ENCODE peak calls at places on chromosomes 11 and 22, in six cellular contexts. I is naive thymus-derived CD8-positive, alpha-beta T cell; D is H7; Z is HCT116; O is mesothelial cell of epicardium; U is NCI-H2107. K is an unnamed sample.

GRCh38 chr11:70432580-70432979 is 34.3 kb downstream of the CTTN start:
- DNase-seq in Z (no peak), O (no peak), U (no peak), D (peak; percentile 72), I (no peak), K (no peak)

GRCh38 chr11:2796091-2796490 is 89.5 kb downstream of the CDKN1C start:
- DNase-seq in U (no peak), I (no peak), Z (no peak), D (no peak), O (peak; percentile 13), K (no peak)

GRCh38 chr11:57913713-57914704 is 109.7 kb upstream of the OR9Q1 start:
- DNase-seq in D (no peak), U (no peak), Z (no peak), O (no peak), I (no peak), K (no peak)

GRCh38 chr11:124920870-124921609 is 2.0 kb downstream of the HEPN1 start:
- DNase-seq in U (no peak), Z (no peak), D (peak; percentile 90), I (peak; percentile 77), O (peak; percentile 63), K (peak; percentile 28)

GRCh38 chr22:29570912-29571549 is 9.9 kb downstream of the NIPSNAP1 start:
- DNase-seq in Z (no peak), I (no peak), U (no peak), O (no peak), D (no peak), K (no peak)

GRCh38 chr11:46557684-46558151 is 36.1 kb downstream of the AMBRA1 start:
- DNase-seq in U (no peak), O (no peak), D (no peak), Z (peak; percentile 29), I (no peak), K (no peak)

GRCh38 chr11:126929186-126930085 is 71.1 kb downstream of the KIRREL3 start:
- DNase-seq in O (no peak), Z (no peak), D (no peak), U (no peak), I (no peak), K (no peak)

GRCh38 chr11:33869511-33870422 is 22.1 kb downstream of the LMO2 start:
- DNase-seq in Z (no peak), O (no peak), U (no peak), I (no peak), D (peak; percentile 85), K (peak; percentile 67)

GRCh38 chr11:13883042-13883441 is 79.5 kb upstream of the SPON1 start:
- DNase-seq in O (no peak), Z (no peak), D (no peak), U (no peak), I (no peak), K (no peak)

GRCh38 chr11:44903035-44903434 is 47.6 kb downstream of the TP53I11 start:
- DNase-seq in Z (no peak), U (no peak), I (no peak), O (no peak), D (no peak), K (no peak)

GRCh38 chr11:124778281-124778680 is 16.2 kb upstream of the ESAM start:
- DNase-seq in Z (peak; percentile 8), I (no peak), O (no peak), D (peak; percentile 52), U (no peak), K (no peak)

GRCh38 chr11:127000291-127000968 is at the start of gene KIRREL3:
- DNase-seq in U (no peak), O (no peak), I (no peak), Z (no peak), D (peak; percentile 64), K (no peak)

GRCh38 chr11:35042265-35042664 is 96.7 kb upstream of the CD44 start:
- DNase-seq in I (no peak), U (no peak), D (no peak), O (no peak), Z (no peak), K (no peak)

GRCh38 chr11:128757235-128757711 is 63.4 kb downstream of the FLI1 start:
- DNase-seq in O (no peak), Z (peak; percentile 3), I (peak; percentile 56), U (no peak), D (peak; percentile 73), K (peak; percentile 79)

GRCh38 chr11:58788355-58789023 is 56.0 kb downstream of the GLYATL2 start:
- DNase-seq in O (no peak), U (peak; percentile 20), D (peak; percentile 19), Z (peak; percentile 34), I (peak; percentile 28), K (peak; percentile 29)

GRCh38 chr11:93543292-93543977 is at the start of gene SMCO4:
- DNase-seq in O (peak; percentile 64), D (peak; percentile 95), U (peak; percentile 79), Z (peak; percentile 58), I (peak; percentile 37), K (peak; percentile 29)

GRCh38 chr11:70067591-70068341 is 10.4 kb upstream of the ANO1 start:
- DNase-seq in I (no peak), U (no peak), O (no peak), Z (peak; percentile 48), D (peak; percentile 79), K (no peak)